ENCODE peak calls at places on chromosome 9, in ten cellular contexts. C is Right ventricle myocardium superior; R is posterior cingulate gyrus; O is Peyer's patch; V is GM03348; Q is GM12891; G is stimulated activated CD4-positive, alpha-beta T cell treated with anti-CD3 and anti-CD28 coated beads, Interleukin-1b, Interleukin-23, amount 100 ng/mL, for 48 hours; A is M059J; M is mammary epithelial cell; D is AG09309. Z is an unnamed sample.

GRCh38 chr9:21682981-21683380 is 119.5 kb upstream of the MTAP start:
- DNase-seq in C (no peak), D (no peak), R (no peak), A (peak), O (no peak), G (no peak), M (peak), V (no peak), Q (no peak), Z (no peak)

GRCh38 chr9:134923466-134923865 is 5.8 kb upstream of the FCN1 start:
- DNase-seq in C (no peak), G (no peak), O (no peak), V (no peak), M (no peak), Q (no peak), D (no peak), A (no peak), R (no peak), Z (no peak)

GRCh38 chr9:92609142-92609500 is 60.8 kb downstream of the IPPK start:
- DNase-seq in M (no peak), R (peak), A (no peak), C (no peak), D (no peak), V (peak), Q (no peak), G (no peak), O (no peak), Z (no peak)

GRCh38 chr9:111610851-111611250 is 11.4 kb upstream of the PTGR1 start:
- DNase-seq in O (no peak), D (no peak), V (no peak), G (no peak), M (no peak), Q (no peak), C (no peak), A (no peak), R (no peak), Z (no peak)

GRCh38 chr9:85172001-85172978 is 502.8 kb downstream of the NTRK2 start:
- DNase-seq in V (no peak), O (no peak), A (peak), C (no peak), D (no peak), R (no peak), M (peak), G (no peak), Q (no peak), Z (peak)

GRCh38 chr9:126295936-126296600 is 30.6 kb upstream of the MVB12B start:
- DNase-seq in O (no peak), R (no peak), V (no peak), M (peak), Q (no peak), A (peak), D (no peak), G (no peak), C (no peak), Z (no peak)

GRCh38 chr9:61671276-61671973 is 481.6 kb downstream of the SPATA31A7 start:
- DNase-seq in M (no peak), Q (no peak), R (no peak), O (peak), D (no peak), G (no peak), C (no peak), A (no peak), V (no peak), Z (no peak)

GRCh38 chr9:102779341-102779740 is 215.8 kb upstream of the CYLC2 start:
- DNase-seq in V (no peak), R (no peak), C (no peak), M (no peak), O (no peak), G (no peak), Q (no peak), A (no peak), D (no peak), Z (no peak)

GRCh38 chr9:81685763-81686613 is 3.4 kb downstream of the TLE1 start:
- DNase-seq in C (no peak), A (peak), M (peak), G (no peak), D (no peak), R (no peak), Q (no peak), O (no peak), V (peak), Z (no peak)

GRCh38 chr9:720239-720881 is 121.1 kb upstream of the DMRT1 start:
- DNase-seq in G (no peak), O (no peak), C (no peak), Q (no peak), A (no peak), M (no peak), D (no peak), R (no peak), V (no peak), Z (no peak)

GRCh38 chr9:126051446-126052130 is 275.0 kb upstream of the MVB12B start:
- DNase-seq in O (no peak), A (no peak), D (no peak), V (no peak), C (peak), M (no peak), G (no peak), Q (no peak), R (no peak), Z (no peak)

GRCh38 chr9:129988607-129989361 is 54.2 kb downstream of the FNBP1 start:
- DNase-seq in R (no peak), A (no peak), C (no peak), M (no peak), G (peak), O (peak), V (no peak), Q (no peak), D (no peak), Z (no peak)

GRCh38 chr9:35538361-35539234 is 48.7 kb downstream of the RUSC2 start:
- DNase-seq in G (no peak), V (peak), C (peak), A (peak), R (peak), O (no peak), M (peak), D (no peak), Q (no peak), Z (peak)

GRCh38 chr9:96483733-96484240 is 33.8 kb downstream of the HABP4 start:
- DNase-seq in D (no peak), C (no peak), A (no peak), R (no peak), O (no peak), G (no peak), V (no peak), M (no peak), Q (no peak), Z (no peak)

GRCh38 chr9:21252727-21253547 is 13.1 kb upstream of the IFNA14 start:
- DNase-seq in M (peak), C (peak), A (peak), Q (no peak), G (no peak), O (no peak), R (peak), V (peak), D (no peak), Z (peak)

GRCh38 chr9:136079211-136079915 is 15.7 kb downstream of the NACC2 start:
- DNase-seq in D (no peak), V (no peak), M (no peak), A (peak), G (no peak), C (peak), Q (no peak), O (no peak), R (no peak), Z (no peak)

GRCh38 chr9:137305060-137305787 is 3.2 kb upstream of the NRARP start:
- DNase-seq in M (peak), G (peak), O (peak), C (peak), D (no peak), R (peak), A (no peak), V (peak), Q (peak), Z (peak)